ENCODE peak calls at places on chromosomes 4 and X, in six cellular contexts. O is upper lobe of left lung, Z is natural killer cell, K is right cardiac atrium, E is body of pancreas, S is heart right ventricle. D is an unnamed sample.

GRCh38 chr4:64880557-64880956 is 471.3 kb upstream of the TECRL start:
- ATAC-seq in O (no peak), Z (no peak), K (no peak), E (no peak), S (no peak), D (no peak)

GRCh38 chrX:126551306-126551705 is 1.3 kb downstream of the DCAF12L1 start:
- ATAC-seq in O (no peak), Z (no peak), K (no peak), E (no peak), S (no peak), D (no peak)

GRCh38 chrX:148298737-148299136 is 201.7 kb upstream of the AFF2 start:
- ATAC-seq in O (no peak), Z (peak), K (no peak), E (no peak), S (no peak), D (no peak)

GRCh38 chr4:147287588-147287890 is 193.4 kb upstream of the EDNRA start:
- ATAC-seq in O (no peak), Z (no peak), K (no peak), E (no peak), S (no peak), D (peak)

GRCh38 chrX:46582325-46582724 is 8.8 kb downstream of the CHST7 start:
- ATAC-seq in O (no peak), Z (no peak), K (no peak), E (no peak), S (no peak), D (no peak)

GRCh38 chrX:11172413-11172812 is 61.3 kb downstream of the HCCS start:
- ATAC-seq in O (no peak), Z (no peak), K (no peak), E (no peak), S (no peak), D (no peak)

GRCh38 chr4:142345909-142346308 is 500.2 kb downstream of the INPP4B start:
- ATAC-seq in O (no peak), Z (no peak), K (no peak), E (no peak), S (no peak), D (no peak)

GRCh38 chr4:21882050-21882839 is 66.3 kb downstream of the KCNIP4 start:
- ATAC-seq in O (no peak), Z (no peak), K (no peak), E (no peak), S (no peak), D (no peak)

GRCh38 chr4:106763044-106763443 is 273.1 kb downstream of the DKK2 start:
- ATAC-seq in O (peak), Z (no peak), K (peak), E (no peak), S (no peak), D (no peak)

GRCh38 chrX:118727686-118728339 is 407 bp downstream of the IL13RA1 start:
- ATAC-seq in O (peak), Z (no peak), K (peak), E (peak), S (peak), D (peak)

GRCh38 chrX:68490644-68491043 is 8.2 kb upstream of the YIPF6 start:
- ATAC-seq in O (no peak), Z (peak), K (no peak), E (no peak), S (no peak), D (peak)

GRCh38 chr4:85132570-85132969 is 166.1 kb upstream of the WDFY3 start:
- ATAC-seq in O (no peak), Z (no peak), K (no peak), E (no peak), S (no peak), D (no peak)

GRCh38 chr4:123419885-123420743 is 23.5 kb downstream of the SPRY1 start:
- ATAC-seq in O (no peak), Z (no peak), K (no peak), E (no peak), S (no peak), D (no peak)

GRCh38 chr4:188161167-188161566 is 21.9 kb downstream of the TRIML1 start:
- ATAC-seq in O (no peak), Z (no peak), K (no peak), E (no peak), S (no peak), D (no peak)

GRCh38 chr4:186845137-186845842 is 121.6 kb upstream of the FAT1 start:
- ATAC-seq in O (peak), Z (no peak), K (peak), E (peak), S (peak), D (peak)

GRCh38 chr4:114752404-114752803 is 153.8 kb downstream of the UGT8 start:
- ATAC-seq in O (no peak), Z (no peak), K (no peak), E (no peak), S (no peak), D (no peak)

GRCh38 chr4:74158561-74159396 is 861 bp downstream of the MTHFD2L start:
- ATAC-seq in O (no peak), Z (no peak), K (no peak), E (no peak), S (no peak), D (no peak)

GRCh38 chr4:140693577-140693976 is 62.6 kb downstream of the TBC1D9 start:
- ATAC-seq in O (no peak), Z (no peak), K (no peak), E (no peak), S (no peak), D (no peak)

GRCh38 chr4:40669504-40669903 is 39.8 kb upstream of the RBM47 start:
- ATAC-seq in O (no peak), Z (no peak), K (no peak), E (no peak), S (no peak), D (no peak)

GRCh38 chr4:85928775-85929585 is 430.9 kb downstream of the MAPK10 start:
- ATAC-seq in O (peak), Z (no peak), K (peak), E (peak), S (no peak), D (peak)

GRCh38 chr4:15930314-15930713 is 8.2 kb downstream of the FGFBP1 start:
- ATAC-seq in O (no peak), Z (no peak), K (no peak), E (no peak), S (no peak), D (no peak)

GRCh38 chr4:135122457-135122856 is 920.9 kb upstream of the PABPC4L start:
- ATAC-seq in O (no peak), Z (no peak), K (no peak), E (no peak), S (no peak), D (no peak)

GRCh38 chr4:20591571-20592455 is 108.4 kb upstream of the PACRGL start:
- ATAC-seq in O (no peak), Z (no peak), K (no peak), E (no peak), S (no peak), D (no peak)

GRCh38 chr4:138681000-138681604 is 334.5 kb upstream of the NOCT start:
- ATAC-seq in O (peak), Z (peak), K (peak), E (peak), S (peak), D (peak)

GRCh38 chr4:81786063-81786763 is 314.5 kb upstream of the RASGEF1B start:
- ATAC-seq in O (peak), Z (no peak), K (no peak), E (peak), S (no peak), D (no peak)

GRCh38 chr4:76067652-76068286 is 6.7 kb upstream of the ART3 start:
- ATAC-seq in O (peak), Z (peak), K (peak), E (peak), S (peak), D (peak)

GRCh38 chr4:38366451-38366850 is 297.5 kb upstream of the KLF3 start:
- ATAC-seq in O (no peak), Z (no peak), K (peak), E (no peak), S (peak), D (peak)

GRCh38 chrX:136260801-136261200 is 9.6 kb upstream of the MAP7D3 start:
- ATAC-seq in O (no peak), Z (no peak), K (no peak), E (no peak), S (no peak), D (no peak)

GRCh38 chr4:122652379-122652778 is 31.5 kb upstream of the IL21 start:
- ATAC-seq in O (no peak), Z (no peak), K (no peak), E (no peak), S (no peak), D (no peak)

GRCh38 chrX:129718701-129719100 is 20.1 kb upstream of the XPNPEP2 start:
- ATAC-seq in O (no peak), Z (no peak), K (no peak), E (no peak), S (no peak), D (no peak)

GRCh38 chr4:166066936-166067335 is 193.9 kb downstream of the TLL1 start:
- ATAC-seq in O (no peak), Z (no peak), K (no peak), E (no peak), S (no peak), D (no peak)

GRCh38 chr4:7771541-7772507 is 167.8 kb downstream of the AFAP1 start:
- ATAC-seq in O (no peak), Z (no peak), K (no peak), E (no peak), S (no peak), D (no peak)

GRCh38 chr4:148539387-148539786 is 97.2 kb upstream of the NR3C2 start:
- ATAC-seq in O (peak), Z (no peak), K (no peak), E (no peak), S (no peak), D (no peak)

GRCh38 chr4:8877780-8878040 is 6.1 kb upstream of the HMX1 start:
- ATAC-seq in O (no peak), Z (no peak), K (no peak), E (no peak), S (no peak), D (no peak)

GRCh38 chr4:40055379-40055872 is 1.2 kb upstream of the N4BP2 start:
- ATAC-seq in O (peak), Z (no peak), K (no peak), E (no peak), S (no peak), D (no peak)

GRCh38 chr4:173074501-173074946 is 94.1 kb upstream of the GALNT7 start:
- ATAC-seq in O (no peak), Z (no peak), K (no peak), E (peak), S (no peak), D (peak)

GRCh38 chr4:109611045-109611616 is 51.1 kb downstream of the MCUB start:
- ATAC-seq in O (no peak), Z (no peak), K (no peak), E (no peak), S (no peak), D (no peak)

GRCh38 chr4:24655971-24656370 is 71.6 kb upstream of the DHX15 start:
- ATAC-seq in O (peak), Z (no peak), K (peak), E (no peak), S (no peak), D (no peak)

D was measured in esophagus mucosa.